ENCODE peak calls at places on chromosomes 13 and 19, in ten cellular contexts. N is lung microvascular endothelial cell; F is smooth muscle cell of the brain vasculature; S is CD4-positive, CD25-positive, alpha-beta regulatory T cell; C is progenitor cell of endocrine pancreas; T is A549; I is osteocyte; D is GDM1; E is NCI-H446; R is brain microvascular endothelial cell. V is an unnamed sample.

GRCh38 chr13:99045396-99045795 is 67.5 kb upstream of the DOCK9 start:
- DNase-seq in N (no peak), F (no peak), S (no peak), C (no peak), T (no peak), I (no peak), D (no peak), E (no peak), R (no peak), V (no peak)

GRCh38 chr19:4694211-4694987 is 24.3 kb upstream of the MYDGF start:
- DNase-seq in N (peak; percentile 97), F (peak; percentile 84), S (no peak), C (no peak), T (peak; percentile 89), I (no peak), D (no peak), E (peak; percentile 84), R (peak; percentile 96), V (peak; percentile 77)

GRCh38 chr13:59677966-59678814 is 485.5 kb downstream of the DIAPH3 start:
- DNase-seq in N (peak; percentile 80), F (peak; percentile 36), S (no peak), C (no peak), T (peak; percentile 41), I (no peak), D (peak; percentile 30), E (no peak), R (peak; percentile 76), V (no peak)

GRCh38 chr19:48495391-48495790 is 16.2 kb downstream of the LMTK3 start:
- DNase-seq in N (peak; percentile 83), F (no peak), S (no peak), C (no peak), T (no peak), I (no peak), D (peak; percentile 77), E (no peak), R (no peak), V (no peak)

GRCh38 chr19:3670796-3671679 is 29.2 kb downstream of the PIP5K1C start:
- DNase-seq in N (peak; percentile 90), F (no peak), S (no peak), C (no peak), T (no peak), I (no peak), D (no peak), E (no peak), R (peak; percentile 56), V (no peak)

GRCh38 chr19:5444431-5444830 is 10.8 kb upstream of the ZNRF4 start:
- DNase-seq in N (no peak), F (no peak), S (no peak), C (no peak), T (no peak), I (no peak), D (no peak), E (no peak), R (no peak), V (no peak)

GRCh38 chr19:11942843-11943108 is 17.9 kb downstream of the ZNF700 start:
- DNase-seq in N (peak; percentile 5), F (no peak), S (no peak), C (no peak), T (no peak), I (no peak), D (no peak), E (no peak), R (no peak), V (no peak)

GRCh38 chr19:45764487-45764886 is 4.6 kb downstream of the SIX5 start:
- DNase-seq in N (no peak), F (no peak), S (no peak), C (no peak), T (no peak), I (no peak), D (no peak), E (no peak), R (no peak), V (peak; percentile 21)

GRCh38 chr13:46134961-46135522 is 30.2 kb upstream of the CPB2 start:
- DNase-seq in N (no peak), F (no peak), S (no peak), C (no peak), T (no peak), I (no peak), D (no peak), E (no peak), R (no peak), V (no peak)

GRCh38 chr19:51402117-51402516 is 11.7 kb upstream of the C19orf84 start:
- DNase-seq in N (no peak), F (no peak), S (no peak), C (no peak), T (no peak), I (no peak), D (no peak), E (no peak), R (no peak), V (no peak)

GRCh38 chr13:68190826-68191225 is 960.7 kb upstream of the PCDH9 start:
- DNase-seq in N (no peak), F (no peak), S (no peak), C (no peak), T (peak; percentile 48), I (no peak), D (no peak), E (no peak), R (peak; percentile 63), V (no peak)

GRCh38 chr19:13742756-13743155 is 21.6 kb upstream of the MRI1 start:
- DNase-seq in N (no peak), F (no peak), S (no peak), C (no peak), T (no peak), I (no peak), D (no peak), E (no peak), R (no peak), V (no peak)

GRCh38 chr19:40365613-40366401 is 17.3 kb downstream of the PLD3 start:
- DNase-seq in N (peak; percentile 53), F (peak; percentile 35), S (no peak), C (peak; percentile 88), T (peak; percentile 70), I (peak; percentile 93), D (no peak), E (no peak), R (peak; percentile 60), V (no peak)

GRCh38 chr13:110330491-110331001 is 23.5 kb downstream of the COL4A2 start:
- DNase-seq in N (no peak), F (no peak), S (no peak), C (no peak), T (no peak), I (no peak), D (no peak), E (no peak), R (peak; percentile 66), V (no peak)